ENCODE peak calls at places on chromosomes 13 and 19, in five cellular contexts. E is NCI-H2081; O is CD4-positive, CD25-positive, alpha-beta regulatory T cell; M is T-helper 2 cell; C is anterior cingulate cortex. P is an unnamed sample.

GRCh38 chr19:16338470-16339360 is 14.1 kb downstream of the KLF2 start:
- DNase-seq in O (peak), M (no peak), E (no peak), C (no peak), P (peak)

GRCh38 chr19:30336290-30336689 is 35.9 kb upstream of the ZNF536 start:
- DNase-seq in M (no peak), C (no peak), O (no peak), E (no peak), P (no peak)

GRCh38 chr13:55999709-56000108 is 1141.0 kb upstream of the PRR20A start:
- DNase-seq in E (no peak), M (no peak), C (no peak), O (no peak), P (peak)

GRCh38 chr19:10230155-10230903 is 802 bp downstream of the S1PR2 start:
- DNase-seq in E (no peak), C (peak), M (peak), O (peak), P (no peak)

GRCh38 chr19:2135474-2136402 is 15.6 kb downstream of the AP3D1 start:
- DNase-seq in O (no peak), M (no peak), C (no peak), E (no peak), P (no peak)

GRCh38 chr19:13425151-13425550 is 81.1 kb downstream of the CACNA1A start:
- DNase-seq in M (no peak), E (no peak), O (no peak), C (no peak), P (no peak)

GRCh38 chr13:23695711-23696512 is 125.7 kb downstream of the TNFRSF19 start:
- DNase-seq in C (no peak), M (peak), E (no peak), O (peak), P (no peak)

GRCh38 chr19:38034153-38034835 is 127.3 kb downstream of the SIPA1L3 start:
- DNase-seq in O (no peak), C (no peak), M (no peak), E (no peak), P (no peak)

GRCh38 chr13:23433171-23434153 is at the start of gene SACS:
- DNase-seq in E (peak), M (no peak), O (no peak), C (peak), P (no peak)

GRCh38 chr13:110197471-110197870 is 109.5 kb downstream of the COL4A1 start:
- DNase-seq in E (no peak), M (no peak), C (no peak), O (no peak), P (no peak)

GRCh38 chr13:106376411-106377112 is 158.9 kb downstream of the EFNB2 start:
- DNase-seq in O (no peak), E (no peak), C (no peak), M (no peak), P (peak)

GRCh38 chr13:65656740-65657329 is 1573.3 kb downstream of the PCDH9 start:
- DNase-seq in E (peak), C (no peak), M (no peak), O (no peak), P (peak)

GRCh38 chr19:5293607-5294089 is 47.0 kb downstream of the PTPRS start:
- DNase-seq in C (no peak), O (no peak), M (no peak), E (no peak), P (no peak)

GRCh38 chr13:91621161-91621560 is 222.7 kb downstream of the GPC5 start:
- DNase-seq in M (no peak), C (no peak), E (no peak), O (no peak), P (no peak)

GRCh38 chr19:4760285-4760650 is 31.3 kb upstream of the FEM1A start:
- DNase-seq in E (no peak), C (no peak), O (no peak), M (no peak), P (no peak)

GRCh38 chr13:44692173-44692713 is 116.1 kb upstream of the TSC22D1 start:
- DNase-seq in M (no peak), E (no peak), O (no peak), C (no peak), P (no peak)

GRCh38 chr13:45718992-45719391 is 16.9 kb downstream of the CBY2 start:
- DNase-seq in E (no peak), O (no peak), C (no peak), M (no peak), P (no peak)

GRCh38 chr19:32921624-32922023 is 50.1 kb downstream of the CEP89 start:
- DNase-seq in O (no peak), C (no peak), M (no peak), E (no peak), P (no peak)

P was measured in SW480.